ENCODE peak calls at places on chromosomes 13 and 19, in nine cellular contexts. S, D, A, C, J, X, Q, P and B are unnamed samples.

GRCh38 chr13:34371108-34371507 is 553.2 kb downstream of the RFC3 start:
- DNase-seq in S (no peak), D (no peak), A (no peak), C (no peak), J (no peak), X (no peak), Q (no peak), P (no peak), B (no peak)

GRCh38 chr13:111265701-111266035 is 54.8 kb upstream of the TEX29 start:
- DNase-seq in S (peak; percentile 15), D (no peak), A (no peak), C (no peak), J (no peak), X (no peak), Q (no peak), P (no peak), B (no peak)

GRCh38 chr19:55242517-55242916 is 14.0 kb upstream of the TMEM86B start:
- DNase-seq in S (no peak), D (no peak), A (no peak), C (no peak), J (no peak), X (no peak), Q (no peak), P (no peak), B (no peak)

GRCh38 chr19:17796013-17796837 is 1.3 kb downstream of the B3GNT3 start:
- DNase-seq in S (peak; percentile 1), D (no peak), A (no peak), C (no peak), J (no peak), X (no peak), Q (no peak), P (no peak), B (no peak)

GRCh38 chr13:107927557-107927956 is 287.8 kb downstream of the LIG4 start:
- DNase-seq in S (no peak), D (no peak), A (no peak), C (no peak), J (no peak), X (no peak), Q (no peak), P (no peak), B (no peak)

GRCh38 chr19:57807541-57807940 is 7.2 kb downstream of the ZNF552 start:
- DNase-seq in S (no peak), D (no peak), A (no peak), C (no peak), J (no peak), X (no peak), Q (no peak), P (no peak), B (no peak)

GRCh38 chr13:102846261-102847015 is 606 bp downstream of the ERCC5 start:
- DNase-seq in S (peak; percentile 33), D (no peak), A (peak; percentile 55), C (peak; percentile 48), J (peak; percentile 37), X (no peak), Q (peak; percentile 40), P (peak; percentile 41), B (peak; percentile 59)

GRCh38 chr19:9528757-9529336 is 9.6 kb downstream of the ZNF426 start:
- DNase-seq in S (no peak), D (no peak), A (no peak), C (no peak), J (no peak), X (no peak), Q (no peak), P (peak; percentile 14), B (no peak)

GRCh38 chr19:16266586-16266942 is 58.1 kb upstream of the KLF2 start:
- DNase-seq in S (no peak), D (no peak), A (no peak), C (no peak), J (no peak), X (no peak), Q (no peak), P (no peak), B (no peak)

GRCh38 chr19:37963190-37963947 is 56.4 kb downstream of the SIPA1L3 start:
- DNase-seq in S (no peak), D (no peak), A (no peak), C (no peak), J (no peak), X (no peak), Q (no peak), P (peak; percentile 93), B (no peak)

GRCh38 chr13:108508263-108508662 is 121.1 kb upstream of the MYO16 start:
- DNase-seq in S (peak; percentile 77), D (peak; percentile 54), A (no peak), C (no peak), J (peak; percentile 27), X (no peak), Q (no peak), P (peak; percentile 23), B (no peak)

GRCh38 chr13:84399320-84400085 is 517.2 kb upstream of the SLITRK1 start:
- DNase-seq in S (peak; percentile 10), D (no peak), A (no peak), C (no peak), J (no peak), X (no peak), Q (no peak), P (peak; percentile 51), B (no peak)

GRCh38 chr19:48992571-48993174 is 436 bp downstream of the GYS1 start:
- DNase-seq in S (no peak), D (no peak), A (no peak), C (peak; percentile 50), J (no peak), X (no peak), Q (no peak), P (no peak), B (no peak)

GRCh38 chr19:43667524-43668405 is 2.2 kb downstream of the PLAUR start:
- DNase-seq in S (peak; percentile 16), D (no peak), A (peak; percentile 54), C (peak; percentile 40), J (peak; percentile 30), X (no peak), Q (peak; percentile 34), P (no peak), B (peak; percentile 12)

GRCh38 chr13:42696191-42696590 is 85.2 kb upstream of the FAM216B start:
- DNase-seq in S (no peak), D (no peak), A (no peak), C (no peak), J (no peak), X (no peak), Q (no peak), P (peak; percentile 86), B (no peak)

GRCh38 chr19:16829822-16830289 is 658 bp downstream of the SIN3B start:
- DNase-seq in S (no peak), D (no peak), A (no peak), C (no peak), J (no peak), X (no peak), Q (no peak), P (no peak), B (no peak)

GRCh38 chr13:110965038-110965754 is 50.3 kb upstream of the ANKRD10 start:
- DNase-seq in S (no peak), D (no peak), A (no peak), C (peak; percentile 33), J (peak; percentile 92), X (no peak), Q (no peak), P (peak; percentile 83), B (no peak)

GRCh38 chr19:1259206-1259872 is 9.8 kb upstream of the CIRBP start:
- DNase-seq in S (peak; percentile 71), D (no peak), A (peak; percentile 89), C (peak; percentile 76), J (peak; percentile 79), X (no peak), Q (peak; percentile 71), P (peak; percentile 60), B (no peak)

GRCh38 chr19:32311371-32311770 is 34.0 kb upstream of the ZNF507 start:
- DNase-seq in S (no peak), D (no peak), A (no peak), C (no peak), J (no peak), X (no peak), Q (no peak), P (no peak), B (no peak)

GRCh38 chr19:41001243-41001971 is 10.3 kb downstream of the CYP2B6 start:
- DNase-seq in S (peak; percentile 11), D (no peak), A (no peak), C (no peak), J (peak; percentile 41), X (no peak), Q (no peak), P (no peak), B (no peak)

GRCh38 chr13:98521461-98521860 is 55.4 kb downstream of the STK24 start:
- DNase-seq in S (no peak), D (no peak), A (no peak), C (no peak), J (no peak), X (no peak), Q (no peak), P (no peak), B (no peak)
- H3K4me1 ChIP-seq in S (peaks cover 41% of the 10 kb centered on the region), D (peaks cover 7% of the 10 kb centered on the region), A (peaks cover 61% of the 10 kb centered on the region), C (peaks cover 8% of the 10 kb centered on the region), J (peaks cover 3% of the 10 kb centered on the region), X (peaks cover 4% of the 10 kb centered on the region), Q (peaks cover 37% of the 10 kb centered on the region), P (peaks cover 5% of the 10 kb centered on the region), B (peaks cover 7% of the 10 kb centered on the region)

DNA sequence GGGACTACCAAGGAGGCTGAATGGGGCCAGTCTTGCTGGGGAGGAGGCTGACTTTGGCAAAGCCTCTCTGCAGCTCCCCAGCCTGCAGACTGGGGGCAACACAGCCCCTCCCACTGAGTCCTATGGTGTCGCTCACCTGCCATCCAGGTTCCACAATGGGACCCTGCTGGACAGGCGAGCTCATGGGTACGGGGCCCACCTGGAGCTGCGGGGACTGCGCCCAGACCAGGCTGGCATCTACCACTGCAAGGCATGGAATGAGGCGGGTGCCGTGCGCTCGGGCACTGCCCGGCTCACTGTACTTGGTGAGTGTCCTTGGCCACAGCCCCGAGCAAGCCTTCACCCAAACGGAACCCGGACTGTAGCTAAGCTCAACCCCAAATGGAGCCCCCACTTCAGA is 5.0 kb downstream of the CILP2 start:
- DNase-seq in S (no peak), D (no peak), A (no peak), C (no peak), J (no peak), X (no peak), Q (no peak), P (no peak), B (no peak)
- H3K27me3 ChIP-seq in S (peaks cover 40% of the 10 kb centered on the region), D (peaks cover 7% of the 10 kb centered on the region), A (no peaks in the 10 kb centered on the region), C (peaks cover 47% of the 10 kb centered on the region), J (peaks cover 3% of the 10 kb centered on the region), X (no peaks in the 10 kb centered on the region), Q (peaks cover 8% of the 10 kb centered on the region), P (peaks cover 4% of the 10 kb centered on the region), B (no peaks in the 10 kb centered on the region)

DNA sequence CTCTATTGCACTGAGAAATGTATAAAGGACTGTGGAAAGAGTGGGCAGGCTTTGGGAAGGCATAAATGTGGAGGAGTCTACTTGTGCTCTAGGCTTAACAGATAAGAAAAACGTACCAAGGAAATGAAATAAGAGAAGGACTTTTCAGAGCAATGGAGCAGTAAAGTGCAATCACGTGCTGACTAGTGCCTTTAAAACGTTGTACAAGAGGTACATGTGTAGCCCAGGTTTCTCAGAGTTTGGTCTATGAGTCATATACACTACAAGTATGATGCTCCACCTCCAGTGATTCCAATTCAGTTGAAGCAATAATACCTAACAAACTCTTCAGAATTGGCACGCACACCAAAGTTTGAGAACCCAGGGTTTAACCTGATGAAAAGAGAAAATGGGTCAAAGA is 13.4 kb upstream of the FNDC3A start:
- DNase-seq in S (no peak), D (no peak), A (no peak), C (no peak), J (no peak), X (no peak), Q (peak; percentile 37), P (peak; percentile 27), B (no peak)
- H3K4me1 ChIP-seq in S (no peaks in the 10 kb centered on the region), D (no peaks in the 10 kb centered on the region), A (no peaks in the 10 kb centered on the region), C (no peaks in the 10 kb centered on the region), J (no peaks in the 10 kb centered on the region), X (no peaks in the 10 kb centered on the region), Q (no peaks in the 10 kb centered on the region), P (no peaks in the 10 kb centered on the region), B (no peaks in the 10 kb centered on the region)

GRCh38 chr13:112984954-112985802 is 16.2 kb downstream of the MCF2L start:
- DNase-seq in S (no peak), D (no peak), A (no peak), C (no peak), J (no peak), X (no peak), Q (no peak), P (no peak), B (no peak)
- H3K27me3 ChIP-seq in S (no peaks in the 10 kb centered on the region), D (no peaks in the 10 kb centered on the region), A (no peaks in the 10 kb centered on the region), C (no peaks in the 10 kb centered on the region), J (peaks cover 10% of the 10 kb centered on the region), X (no peaks in the 10 kb centered on the region), Q (no peaks in the 10 kb centered on the region), P (peaks cover 1% of the 10 kb centered on the region), B (peaks cover 4% of the 10 kb centered on the region)